ENCODE peak calls at places on chromosomes 3 and 15, in nine cellular contexts. One of them, this sample, is unnamed.

GRCh38 chr15:74377831-74378766 is 10.7 kb upstream of the CYP11A1 start:
- DNase-seq in stomach: no peak
- DNase-seq in Panc1: no peak
- DNase-seq in transverse colon: no peak
- DNase-seq in endodermal cell: no peak
- DNase-seq in lower lobe of right lung: no peak
- DNase-seq in ovary: peak; percentile 33
- DNase-seq in right lobe of liver: no peak
- DNase-seq in testis: no peak
- DNase-seq in this sample: no peak

GRCh38 chr3:20040476-20041196 is 390 bp downstream of the KAT2B start:
- DNase-seq in stomach: peak; percentile 75
- DNase-seq in Panc1: no peak
- DNase-seq in transverse colon: peak; percentile 85
- DNase-seq in endodermal cell: peak; percentile 89
- DNase-seq in lower lobe of right lung: peak; percentile 87
- DNase-seq in ovary: peak; percentile 87
- DNase-seq in right lobe of liver: peak; percentile 88
- DNase-seq in testis: peak; percentile 82
- DNase-seq in this sample: peak; percentile 84

GRCh38 chr3:31729082-31729481 is 196.4 kb downstream of the STT3B start:
- DNase-seq in stomach: no peak
- DNase-seq in Panc1: no peak
- DNase-seq in transverse colon: no peak
- DNase-seq in endodermal cell: no peak
- DNase-seq in lower lobe of right lung: no peak
- DNase-seq in ovary: no peak
- DNase-seq in right lobe of liver: no peak
- DNase-seq in testis: no peak
- DNase-seq in this sample: no peak

GRCh38 chr3:104437891-104438290 is 928.8 kb upstream of the ALCAM start:
- DNase-seq in stomach: no peak
- DNase-seq in Panc1: no peak
- DNase-seq in transverse colon: no peak
- DNase-seq in endodermal cell: peak; percentile 45
- DNase-seq in lower lobe of right lung: no peak
- DNase-seq in ovary: no peak
- DNase-seq in right lobe of liver: no peak
- DNase-seq in testis: no peak
- DNase-seq in this sample: no peak

GRCh38 chr15:62275818-62276217 is 110.7 kb upstream of the C2CD4B start:
- DNase-seq in stomach: no peak
- DNase-seq in Panc1: no peak
- DNase-seq in transverse colon: no peak
- DNase-seq in endodermal cell: no peak
- DNase-seq in lower lobe of right lung: no peak
- DNase-seq in ovary: no peak
- DNase-seq in right lobe of liver: no peak
- DNase-seq in testis: no peak
- DNase-seq in this sample: no peak

GRCh38 chr15:74208901-74209559 is 6.4 kb upstream of the STRA6 start:
- DNase-seq in stomach: no peak
- DNase-seq in Panc1: no peak
- DNase-seq in transverse colon: no peak
- DNase-seq in endodermal cell: peak; percentile 87
- DNase-seq in lower lobe of right lung: no peak
- DNase-seq in ovary: no peak
- DNase-seq in right lobe of liver: no peak
- DNase-seq in testis: no peak
- DNase-seq in this sample: no peak

GRCh38 chr3:140695361-140696061 is 17.6 kb downstream of the TRIM42 start:
- DNase-seq in stomach: no peak
- DNase-seq in Panc1: no peak
- DNase-seq in transverse colon: no peak
- DNase-seq in endodermal cell: no peak
- DNase-seq in lower lobe of right lung: no peak
- DNase-seq in ovary: no peak
- DNase-seq in right lobe of liver: no peak
- DNase-seq in testis: no peak
- DNase-seq in this sample: no peak

GRCh38 chr3:38454884-38455638 is 1.4 kb downstream of the ACVR2B start:
- DNase-seq in stomach: peak; percentile 87
- DNase-seq in Panc1: no peak
- DNase-seq in transverse colon: peak; percentile 88
- DNase-seq in endodermal cell: peak; percentile 96
- DNase-seq in lower lobe of right lung: peak; percentile 75
- DNase-seq in ovary: peak; percentile 88
- DNase-seq in right lobe of liver: peak; percentile 86
- DNase-seq in testis: peak; percentile 93
- DNase-seq in this sample: peak; percentile 76

GRCh38 chr3:65118279-65118678 is 430.5 kb upstream of the ADAMTS9 start:
- DNase-seq in stomach: no peak
- DNase-seq in Panc1: no peak
- DNase-seq in transverse colon: no peak
- DNase-seq in endodermal cell: no peak
- DNase-seq in lower lobe of right lung: no peak
- DNase-seq in ovary: no peak
- DNase-seq in right lobe of liver: no peak
- DNase-seq in testis: no peak
- DNase-seq in this sample: no peak

GRCh38 chr3:138939563-138940241 is 7.2 kb downstream of the FOXL2 start:
- DNase-seq in stomach: no peak
- DNase-seq in Panc1: no peak
- DNase-seq in transverse colon: no peak
- DNase-seq in endodermal cell: peak; percentile 85
- DNase-seq in lower lobe of right lung: no peak
- DNase-seq in ovary: peak; percentile 75
- DNase-seq in right lobe of liver: no peak
- DNase-seq in testis: peak; percentile 18
- DNase-seq in this sample: no peak

GRCh38 chr3:50516048-50516871 is 12.8 kb upstream of the CACNA2D2 start:
- DNase-seq in stomach: peak; percentile 26
- DNase-seq in Panc1: no peak
- DNase-seq in transverse colon: peak; percentile 22
- DNase-seq in endodermal cell: peak; percentile 92
- DNase-seq in lower lobe of right lung: peak; percentile 84
- DNase-seq in ovary: peak; percentile 80
- DNase-seq in right lobe of liver: no peak
- DNase-seq in testis: peak; percentile 60
- DNase-seq in this sample: peak; percentile 82

GRCh38 chr15:53506370-53506769 is 253.1 kb downstream of the WDR72 start:
- DNase-seq in stomach: no peak
- DNase-seq in Panc1: no peak
- DNase-seq in transverse colon: no peak
- DNase-seq in endodermal cell: peak; percentile 51
- DNase-seq in lower lobe of right lung: no peak
- DNase-seq in ovary: no peak
- DNase-seq in right lobe of liver: no peak
- DNase-seq in testis: no peak
- DNase-seq in this sample: no peak

GRCh38 chr15:53512029-53512428 is 247.4 kb downstream of the WDR72 start:
- DNase-seq in stomach: no peak
- DNase-seq in Panc1: no peak
- DNase-seq in transverse colon: no peak
- DNase-seq in endodermal cell: no peak
- DNase-seq in lower lobe of right lung: no peak
- DNase-seq in ovary: no peak
- DNase-seq in right lobe of liver: no peak
- DNase-seq in testis: no peak
- DNase-seq in this sample: no peak

GRCh38 chr15:53513431-53513830 is 246.0 kb downstream of the WDR72 start:
- DNase-seq in stomach: no peak
- DNase-seq in Panc1: no peak
- DNase-seq in transverse colon: no peak
- DNase-seq in endodermal cell: no peak
- DNase-seq in lower lobe of right lung: no peak
- DNase-seq in ovary: no peak
- DNase-seq in right lobe of liver: no peak
- DNase-seq in testis: no peak
- DNase-seq in this sample: no peak

DNA sequence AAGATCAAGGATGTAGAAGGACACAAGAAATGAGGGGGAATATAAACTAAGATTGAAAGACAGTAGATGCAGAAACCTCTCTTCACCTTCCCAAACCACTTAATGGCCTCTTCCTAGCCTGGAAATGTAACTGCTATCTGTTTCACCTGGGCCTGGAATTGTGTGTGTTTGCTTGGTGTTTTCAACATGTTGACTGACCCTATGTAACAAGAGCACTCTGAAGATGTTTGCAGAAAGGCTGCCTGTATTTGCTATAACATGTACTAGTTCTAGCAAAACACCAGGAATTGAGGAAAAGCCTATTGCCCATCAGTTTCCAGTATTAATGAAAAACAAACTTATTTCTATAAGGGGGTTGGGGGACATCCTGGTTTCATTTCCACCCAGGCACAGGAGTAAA is 248.3 kb downstream of the WDR72 start:
- DNase-seq in stomach: no peak
- DNase-seq in Panc1: no peak
- DNase-seq in transverse colon: no peak
- DNase-seq in endodermal cell: no peak
- DNase-seq in lower lobe of right lung: no peak
- DNase-seq in ovary: no peak
- DNase-seq in right lobe of liver: no peak
- DNase-seq in testis: no peak
- DNase-seq in this sample: no peak
- TF ChIP-seq CTCF in stomach: no peak
- TF ChIP-seq CTCF in Panc1: no peak
- TF ChIP-seq CTCF in transverse colon: no peak
- TF ChIP-seq CTCF in endodermal cell: no peak
- TF ChIP-seq CTCF in lower lobe of right lung: no peak
- TF ChIP-seq CTCF in ovary: no peak
- TF ChIP-seq CTCF in right lobe of liver: no peak
- TF ChIP-seq CTCF in testis: no peak
- TF ChIP-seq CTCF in this sample: no peak

GRCh38 chr3:151386063-151386462 is 1.5 kb upstream of the P2RY12 start:
- DNase-seq in stomach: no peak
- DNase-seq in Panc1: no peak
- DNase-seq in transverse colon: no peak
- DNase-seq in endodermal cell: no peak
- DNase-seq in lower lobe of right lung: no peak
- DNase-seq in ovary: no peak
- DNase-seq in right lobe of liver: no peak
- DNase-seq in testis: no peak
- DNase-seq in this sample: no peak

GRCh38 chr3:151383956-151384355 is 597 bp downstream of the P2RY12 start:
- DNase-seq in stomach: no peak
- DNase-seq in Panc1: no peak
- DNase-seq in transverse colon: no peak
- DNase-seq in endodermal cell: no peak
- DNase-seq in lower lobe of right lung: no peak
- DNase-seq in ovary: no peak
- DNase-seq in right lobe of liver: no peak
- DNase-seq in testis: no peak
- DNase-seq in this sample: no peak

GRCh38 chr3:151391715-151392114 is 7.2 kb upstream of the P2RY12 start:
- DNase-seq in stomach: no peak
- DNase-seq in Panc1: no peak
- DNase-seq in transverse colon: no peak
- DNase-seq in endodermal cell: no peak
- DNase-seq in lower lobe of right lung: no peak
- DNase-seq in ovary: no peak
- DNase-seq in right lobe of liver: no peak
- DNase-seq in testis: no peak
- DNase-seq in this sample: no peak

GRCh38 chr3:151384741-151385174 is at the start of gene P2RY12:
- DNase-seq in stomach: no peak
- DNase-seq in Panc1: no peak
- DNase-seq in transverse colon: no peak
- DNase-seq in endodermal cell: no peak
- DNase-seq in lower lobe of right lung: no peak
- DNase-seq in ovary: no peak
- DNase-seq in right lobe of liver: no peak
- DNase-seq in testis: no peak
- DNase-seq in this sample: no peak

DNA sequence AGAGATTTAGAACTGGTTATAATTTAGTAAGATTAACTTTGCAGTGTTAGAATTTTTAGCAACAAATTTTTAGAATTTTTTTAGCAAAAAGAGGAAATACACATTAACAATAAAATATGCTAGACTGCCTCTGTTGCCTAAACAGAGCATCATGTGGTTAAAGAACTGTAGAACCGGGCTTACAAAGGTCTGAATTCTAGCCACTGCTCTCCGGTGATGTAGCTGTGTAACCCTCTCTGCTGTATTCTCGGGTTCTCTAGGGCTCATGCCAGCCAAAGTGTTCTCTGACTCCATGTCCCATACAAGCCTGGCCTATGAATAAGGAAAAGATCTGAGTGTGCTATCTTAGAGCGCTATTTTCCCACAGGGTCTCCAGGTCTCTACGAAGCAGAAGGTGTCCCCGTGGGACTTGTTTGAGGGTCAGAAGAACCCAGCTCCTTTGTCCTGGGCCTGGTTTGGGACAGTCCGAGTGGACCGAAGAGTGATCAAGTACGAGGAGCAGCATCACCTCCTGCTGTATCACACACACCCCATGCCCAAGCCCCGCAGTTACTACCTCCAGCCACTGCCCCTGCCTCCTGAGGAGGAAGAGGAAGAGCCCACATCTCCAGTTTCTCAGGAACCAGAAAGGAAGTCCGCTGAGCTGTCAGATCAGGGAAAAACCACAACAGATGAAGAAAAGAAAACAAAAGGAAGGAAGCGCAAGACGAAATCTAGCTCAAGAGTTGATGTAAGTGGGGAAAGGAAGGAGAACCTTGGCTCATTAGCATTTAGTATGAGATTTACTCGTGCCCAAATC is 3.1 kb upstream of the P2RY12 start:
- DNase-seq in stomach: no peak
- DNase-seq in Panc1: no peak
- DNase-seq in transverse colon: no peak
- DNase-seq in endodermal cell: no peak
- DNase-seq in lower lobe of right lung: no peak
- DNase-seq in ovary: no peak
- DNase-seq in right lobe of liver: no peak
- DNase-seq in testis: no peak
- DNase-seq in this sample: no peak
- H3K4me3 ChIP-seq in stomach: no peak overlapping the region
- H3K4me3 ChIP-seq in Panc1: no peak overlapping the region
- H3K4me3 ChIP-seq in transverse colon: no peak overlapping the region
- H3K4me3 ChIP-seq in endodermal cell: no peak overlapping the region
- H3K4me3 ChIP-seq in lower lobe of right lung: no peak overlapping the region
- H3K4me3 ChIP-seq in ovary: no peak overlapping the region
- H3K4me3 ChIP-seq in right lobe of liver: no peak overlapping the region
- H3K4me3 ChIP-seq in testis: no peak overlapping the region
- H3K4me3 ChIP-seq in this sample: no peak overlapping the region

GRCh38 chr15:24269166-24269571 is 406.4 kb upstream of the NPAP1 start:
- DNase-seq in stomach: peak; percentile 63
- DNase-seq in Panc1: no peak
- DNase-seq in transverse colon: peak; percentile 74
- DNase-seq in endodermal cell: peak; percentile 39
- DNase-seq in lower lobe of right lung: no peak
- DNase-seq in ovary: no peak
- DNase-seq in right lobe of liver: no peak
- DNase-seq in testis: no peak
- DNase-seq in this sample: no peak

GRCh38 chr15:24269923-24270322 is 405.7 kb upstream of the NPAP1 start:
- DNase-seq in stomach: no peak
- DNase-seq in Panc1: no peak
- DNase-seq in transverse colon: no peak
- DNase-seq in endodermal cell: no peak
- DNase-seq in lower lobe of right lung: no peak
- DNase-seq in ovary: no peak
- DNase-seq in right lobe of liver: no peak
- DNase-seq in testis: no peak
- DNase-seq in this sample: no peak
- H3K4me1 ChIP-seq in stomach: no peaks in the 10 kb centered on the region
- H3K4me1 ChIP-seq in Panc1: no peaks in the 10 kb centered on the region
- H3K4me1 ChIP-seq in transverse colon: peaks cover 16% of the 10 kb centered on the region
- H3K4me1 ChIP-seq in endodermal cell: no peaks in the 10 kb centered on the region
- H3K4me1 ChIP-seq in lower lobe of right lung: no peaks in the 10 kb centered on the region
- H3K4me1 ChIP-seq in ovary: no peaks in the 10 kb centered on the region
- H3K4me1 ChIP-seq in right lobe of liver: no peaks in the 10 kb centered on the region
- H3K4me1 ChIP-seq in testis: no peaks in the 10 kb centered on the region
- H3K4me1 ChIP-seq in this sample: no peaks in the 10 kb centered on the region

GRCh38 chr3:69997486-69998307 is 1.8 kb upstream of the SAMMSON start:
- DNase-seq in stomach: no peak
- DNase-seq in Panc1: no peak
- DNase-seq in transverse colon: no peak
- DNase-seq in endodermal cell: no peak
- DNase-seq in lower lobe of right lung: no peak
- DNase-seq in ovary: no peak
- DNase-seq in right lobe of liver: no peak
- DNase-seq in testis: no peak
- DNase-seq in this sample: no peak
- TF ChIP-seq CTCF in stomach: no peak
- TF ChIP-seq CTCF in Panc1: no peak
- TF ChIP-seq CTCF in transverse colon: no peak
- TF ChIP-seq CTCF in endodermal cell: no peak
- TF ChIP-seq CTCF in lower lobe of right lung: no peak
- TF ChIP-seq CTCF in ovary: no peak
- TF ChIP-seq CTCF in right lobe of liver: no peak
- TF ChIP-seq CTCF in testis: no peak
- TF ChIP-seq CTCF in this sample: no peak